ENCODE peak calls at places on chromosome 7, in eight cellular contexts. D is AG04449, H is GM23338, J is immature natural killer cell, F is EH, X is psoas muscle, U is NCI-H345, V is frontal cortex. A is an unnamed sample.

GRCh38 chr7:18393465-18394118 is 102.0 kb upstream of the HDAC9 start:
- DNase-seq in D (no peak), H (no peak), J (no peak), F (peak), X (no peak), U (peak), V (no peak), A (no peak)

GRCh38 chr7:122546496-122546895 is 152.4 kb downstream of the RNF133 start:
- DNase-seq in D (no peak), H (no peak), J (no peak), F (no peak), X (peak), U (no peak), V (no peak), A (no peak)

GRCh38 chr7:1136841-1137516 is 23.0 kb downstream of the ZFAND2A start:
- DNase-seq in D (no peak), H (peak), J (no peak), F (no peak), X (no peak), U (peak), V (no peak), A (peak)

GRCh38 chr7:600149-600814 is 80.6 kb upstream of the PDGFA start:
- DNase-seq in D (no peak), H (no peak), J (no peak), F (no peak), X (no peak), U (no peak), V (no peak), A (peak)

GRCh38 chr7:2005746-2006145 is 227.0 kb downstream of the MAD1L1 start:
- DNase-seq in D (no peak), H (no peak), J (no peak), F (no peak), X (peak), U (no peak), V (no peak), A (peak)

GRCh38 chr7:82358009-82358578 is 85.5 kb downstream of the CACNA2D1 start:
- DNase-seq in D (no peak), H (no peak), J (no peak), F (no peak), X (no peak), U (no peak), V (no peak), A (no peak)

GRCh38 chr7:2482725-2483451 is 6.7 kb upstream of the GRIFIN start:
- DNase-seq in D (no peak), H (no peak), J (no peak), F (no peak), X (no peak), U (no peak), V (no peak), A (no peak)

GRCh38 chr7:25790261-25790660 is 361.7 kb upstream of the NFE2L3 start:
- DNase-seq in D (no peak), H (no peak), J (no peak), F (no peak), X (no peak), U (no peak), V (no peak), A (no peak)

GRCh38 chr7:7177044-7177517 is 5.3 kb upstream of the C1GALT1 start:
- DNase-seq in D (no peak), H (peak), J (no peak), F (peak), X (no peak), U (no peak), V (no peak), A (no peak)

GRCh38 chr7:80236696-80237095 is 102.1 kb downstream of the GNAI1 start:
- DNase-seq in D (no peak), H (no peak), J (no peak), F (no peak), X (no peak), U (no peak), V (no peak), A (no peak)

GRCh38 chr7:155796381-155797261 is 15.6 kb downstream of the SHH start:
- DNase-seq in D (no peak), H (peak), J (peak), F (peak), X (peak), U (peak), V (peak), A (peak)

GRCh38 chr7:98930921-98931320 is 52.6 kb downstream of the TRRAP start:
- DNase-seq in D (no peak), H (no peak), J (no peak), F (no peak), X (no peak), U (no peak), V (no peak), A (no peak)

GRCh38 chr7:147400221-147400689 is 1190.3 kb upstream of the C7orf33 start:
- DNase-seq in D (no peak), H (no peak), J (no peak), F (peak), X (no peak), U (no peak), V (no peak), A (no peak)

GRCh38 chr7:36949711-36950600 is 225.7 kb upstream of the AOAH start:
- DNase-seq in D (no peak), H (no peak), J (no peak), F (no peak), X (no peak), U (peak), V (no peak), A (no peak)

GRCh38 chr7:74479066-74479781 is 25.5 kb downstream of the GTF2IRD1 start:
- DNase-seq in D (no peak), H (no peak), J (no peak), F (peak), X (peak), U (peak), V (no peak), A (no peak)

GRCh38 chr7:36157506-36158320 is 4.7 kb downstream of the EEPD1 start:
- DNase-seq in D (no peak), H (no peak), J (no peak), F (no peak), X (no peak), U (no peak), V (no peak), A (no peak)

GRCh38 chr7:70042533-70042932 is 444.3 kb downstream of the AUTS2 start:
- DNase-seq in D (peak), H (no peak), J (no peak), F (peak), X (no peak), U (no peak), V (no peak), A (no peak)

GRCh38 chr7:154777023-154777422 is 225.9 kb downstream of the PAXIP1 start:
- DNase-seq in D (no peak), H (no peak), J (no peak), F (no peak), X (no peak), U (no peak), V (no peak), A (no peak)

GRCh38 chr7:111708072-111708471 is 145.8 kb upstream of the IMMP2L start:
- DNase-seq in D (no peak), H (no peak), J (no peak), F (peak), X (no peak), U (no peak), V (no peak), A (no peak)